ENCODE peak calls at places on chromosomes 2 and 18, in four cellular contexts. R is NCI-H510A treated with DMSO at 0.1 percent for 48 hours; Z is activated CD8-positive, alpha-beta T cell treated with anti-CD3 and anti-CD28 coated beads, Interleukin-2, amount 10 ng/mL, durations not matched to agents 7 days and 5 days; C is left lung. O is an unnamed sample.

GRCh38 chr2:182020319-182021055 is 34.8 kb downstream of the PPP1R1C start:
- DNase-seq in C (no peak), R (no peak), Z (no peak), O (no peak)

GRCh38 chr18:39825485-39825884 is 2129.5 kb upstream of the PIK3C3 start:
- DNase-seq in C (no peak), Z (no peak), R (no peak), O (no peak)

GRCh38 chr2:196066794-196067382 is 1.7 kb downstream of the DNAH7 start:
- DNase-seq in C (no peak), R (peak; percentile 52), Z (no peak), O (no peak)

GRCh38 chr2:172415759-172416158 is 11.6 kb upstream of the ITGA6 start:
- DNase-seq in R (peak; percentile 72), Z (no peak), C (no peak), O (no peak)

GRCh38 chr2:164388511-164388910 is 232.8 kb downstream of the GRB14 start:
- DNase-seq in R (no peak), Z (no peak), C (no peak), O (no peak)

GRCh38 chr2:72144746-72145657 is 2.7 kb downstream of the CYP26B1 start:
- DNase-seq in R (peak; percentile 73), C (peak; percentile 84), Z (peak; percentile 18), O (peak; percentile 71)

GRCh38 chr18:63320041-63320689 is 596 bp upstream of the BCL2 start:
- DNase-seq in Z (peak; percentile 93), R (peak; percentile 92), C (peak; percentile 91), O (peak; percentile 85)

GRCh38 chr2:68091439-68092034 is 28.7 kb upstream of the C1D start:
- DNase-seq in C (no peak), R (no peak), Z (no peak), O (no peak)

GRCh38 chr2:148874868-148875341 is at the start of gene KIF5C:
- DNase-seq in Z (peak; percentile 94), R (peak; percentile 62), C (peak; percentile 89), O (peak; percentile 69)

GRCh38 chr2:23293756-23294155 is 91.2 kb upstream of the KLHL29 start:
- DNase-seq in C (no peak), Z (no peak), R (no peak), O (no peak)

GRCh38 chr2:162244559-162245031 is 1.4 kb upstream of the FAP start:
- DNase-seq in R (no peak), C (peak; percentile 66), Z (no peak), O (no peak)

GRCh38 chr2:38301969-38302702 is 74.9 kb downstream of the ATL2 start:
- DNase-seq in R (no peak), C (no peak), Z (no peak), O (no peak)

GRCh38 chr18:76544511-76545350 is 49.7 kb upstream of the ZNF516 start:
- DNase-seq in Z (no peak), R (no peak), C (no peak), O (no peak)

GRCh38 chr18:24928479-24928878 is 423.5 kb downstream of the ZNF521 start:
- DNase-seq in C (no peak), Z (no peak), R (peak; percentile 46), O (no peak)

O was measured in right lobe of liver.